ENCODE peak calls at places on chromosomes 11 and 22, in four cellular contexts. One of them, this sample, is unnamed.
A peak's percentile ranks its signal among the peaks of the same experiment; 100 is the strongest.

GRCh38 chr11:66986178-66986545 is 11.1 kb downstream of the C11orf86 start:
- DNase-seq in GM23248: no peak
- DNase-seq in left lung: no peak
- DNase-seq in PC-3: no peak
- DNase-seq in this sample: no peak

GRCh38 chr22:31272522-31273446 is 19.5 kb downstream of the PIK3IP1 start:
- DNase-seq in left lung: no peak
- DNase-seq in PC-3: peak; percentile 66
- DNase-seq in GM23248: peak; percentile 79
- DNase-seq in this sample: no peak

GRCh38 chr11:65962136-65962564 is 616 bp downstream of the SART1 start:
- DNase-seq in PC-3: no peak
- DNase-seq in GM23248: no peak
- DNase-seq in left lung: no peak
- DNase-seq in this sample: no peak

GRCh38 chr22:50696799-50697561 is 24.4 kb downstream of the SHANK3 start:
- DNase-seq in left lung: peak; percentile 80
- DNase-seq in PC-3: peak; percentile 8
- DNase-seq in GM23248: peak; percentile 65
- DNase-seq in this sample: no peak

GRCh38 chr11:120956710-120957500 is 67.0 kb upstream of the TBCEL start:
- DNase-seq in PC-3: no peak
- DNase-seq in GM23248: no peak
- DNase-seq in left lung: no peak
- DNase-seq in this sample: no peak

GRCh38 chr11:8032122-8032521 is 45.0 kb downstream of the EIF3F start:
- DNase-seq in left lung: no peak
- DNase-seq in GM23248: no peak
- DNase-seq in PC-3: no peak
- DNase-seq in this sample: no peak

GRCh38 chr11:63611395-63611747 is 2.9 kb downstream of the PLAAT3 start:
- DNase-seq in GM23248: no peak
- DNase-seq in PC-3: no peak
- DNase-seq in left lung: no peak
- DNase-seq in this sample: no peak

GRCh38 chr11:36312593-36312990 is 16.5 kb downstream of the PRR5L start:
- DNase-seq in PC-3: peak; percentile 90
- DNase-seq in left lung: no peak
- DNase-seq in GM23248: peak; percentile 43
- DNase-seq in this sample: peak; percentile 70

GRCh38 chr22:36274547-36274946 is 21.6 kb downstream of the APOL1 start:
- DNase-seq in GM23248: no peak
- DNase-seq in PC-3: no peak
- DNase-seq in left lung: peak; percentile 34
- DNase-seq in this sample: no peak

GRCh38 chr11:109728056-109728455 is 306.1 kb downstream of the C11orf87 start:
- DNase-seq in left lung: no peak
- DNase-seq in GM23248: no peak
- DNase-seq in PC-3: peak; percentile 94
- DNase-seq in this sample: no peak

GRCh38 chr22:42863349-42863911 is 6.4 kb upstream of the ARFGAP3 start:
- DNase-seq in GM23248: peak; percentile 68
- DNase-seq in left lung: no peak
- DNase-seq in PC-3: peak; percentile 72
- DNase-seq in this sample: no peak

GRCh38 chr11:11985954-11986949 is 22.2 kb downstream of the DKK3 start:
- DNase-seq in GM23248: peak; percentile 44
- DNase-seq in PC-3: no peak
- DNase-seq in left lung: no peak
- DNase-seq in this sample: no peak

GRCh38 chr22:23829845-23830372 is 8.9 kb downstream of the DERL3 start:
- DNase-seq in left lung: no peak
- DNase-seq in GM23248: peak; percentile 91
- DNase-seq in PC-3: no peak
- DNase-seq in this sample: peak; percentile 82

GRCh38 chr11:74033046-74033445 is 24.2 kb upstream of the UCP3 start:
- DNase-seq in GM23248: no peak
- DNase-seq in left lung: no peak
- DNase-seq in PC-3: no peak
- DNase-seq in this sample: no peak

GRCh38 chr11:132704796-132705375 is 827.4 kb downstream of the OPCML start:
- DNase-seq in PC-3: no peak
- DNase-seq in GM23248: no peak
- DNase-seq in left lung: no peak
- DNase-seq in this sample: no peak

GRCh38 chr11:36564376-36565032 is 3.3 kb upstream of the RAG1 start:
- DNase-seq in GM23248: peak; percentile 81
- DNase-seq in left lung: no peak
- DNase-seq in PC-3: peak; percentile 69
- DNase-seq in this sample: no peak

GRCh38 chr22:35642305-35642741 is 5.9 kb upstream of the APOL6 start:
- DNase-seq in left lung: no peak
- DNase-seq in PC-3: no peak
- DNase-seq in GM23248: peak; percentile 65
- DNase-seq in this sample: no peak

GRCh38 chr22:37696657-37697539 is at the start of gene TRIOBP:
- DNase-seq in left lung: peak; percentile 99
- DNase-seq in PC-3: peak; percentile 93
- DNase-seq in GM23248: peak; percentile 98
- DNase-seq in this sample: peak; percentile 71

GRCh38 chr11:116694815-116695590 is 77.8 kb downstream of the BUD13 start:
- DNase-seq in GM23248: no peak
- DNase-seq in PC-3: peak; percentile 89
- DNase-seq in left lung: no peak
- DNase-seq in this sample: no peak
- H3K27me3 ChIP-seq in GM23248: no peaks in the 10 kb centered on the region
- H3K27me3 ChIP-seq in PC-3: no peaks in the 10 kb centered on the region
- H3K27me3 ChIP-seq in left lung: peaks cover 42% of the 10 kb centered on the region
- H3K27me3 ChIP-seq in this sample: peaks cover 2% of the 10 kb centered on the region

GRCh38 chr22:40105755-40106154 is 72.0 kb upstream of the TNRC6B start:
- DNase-seq in left lung: no peak
- DNase-seq in GM23248: no peak
- DNase-seq in PC-3: no peak
- DNase-seq in this sample: no peak

GRCh38 chr22:40107244-40107643 is 70.5 kb upstream of the TNRC6B start:
- DNase-seq in PC-3: no peak
- DNase-seq in GM23248: peak; percentile 41
- DNase-seq in left lung: no peak
- DNase-seq in this sample: no peak

DNA sequence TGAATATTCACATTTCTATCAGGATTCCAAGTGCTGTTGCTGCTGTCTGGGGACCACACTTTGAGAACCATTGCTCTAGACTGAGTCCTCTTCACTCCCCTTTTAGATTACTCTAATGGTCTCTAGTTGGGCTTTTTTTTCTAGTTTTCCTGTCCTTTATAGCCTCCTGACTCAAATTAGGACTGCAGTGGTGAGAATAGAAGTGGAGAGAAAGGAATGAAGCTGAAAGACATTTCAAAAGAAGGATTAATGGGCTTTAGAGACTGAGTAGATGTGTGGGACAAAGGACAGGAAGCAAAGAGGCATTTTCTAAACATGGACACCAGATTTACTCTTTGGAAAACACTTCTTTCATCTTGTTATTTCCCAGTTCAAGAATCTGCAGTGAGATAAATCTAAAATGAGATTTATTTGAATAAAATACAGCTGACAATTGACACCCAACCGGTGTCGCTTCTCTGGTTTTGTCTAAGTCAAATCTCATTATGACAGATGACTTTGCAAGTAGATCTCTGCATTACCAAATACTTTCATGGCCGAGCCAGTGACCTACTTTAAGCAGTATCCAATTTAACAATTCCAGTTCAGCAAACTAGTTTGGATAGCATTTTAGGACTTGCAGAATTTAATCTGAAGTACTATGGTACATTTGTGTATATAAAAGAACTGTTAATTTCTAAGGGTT is 76.2 kb upstream of the TNRC6B start:
- DNase-seq in PC-3: no peak
- DNase-seq in GM23248: no peak
- DNase-seq in left lung: no peak
- DNase-seq in this sample: no peak
- H3K4me3 ChIP-seq in PC-3: no peak overlapping the region
- H3K4me3 ChIP-seq in GM23248: no peak overlapping the region
- H3K4me3 ChIP-seq in left lung: no peak overlapping the region
- H3K4me3 ChIP-seq in this sample: no peak overlapping the region

DNA sequence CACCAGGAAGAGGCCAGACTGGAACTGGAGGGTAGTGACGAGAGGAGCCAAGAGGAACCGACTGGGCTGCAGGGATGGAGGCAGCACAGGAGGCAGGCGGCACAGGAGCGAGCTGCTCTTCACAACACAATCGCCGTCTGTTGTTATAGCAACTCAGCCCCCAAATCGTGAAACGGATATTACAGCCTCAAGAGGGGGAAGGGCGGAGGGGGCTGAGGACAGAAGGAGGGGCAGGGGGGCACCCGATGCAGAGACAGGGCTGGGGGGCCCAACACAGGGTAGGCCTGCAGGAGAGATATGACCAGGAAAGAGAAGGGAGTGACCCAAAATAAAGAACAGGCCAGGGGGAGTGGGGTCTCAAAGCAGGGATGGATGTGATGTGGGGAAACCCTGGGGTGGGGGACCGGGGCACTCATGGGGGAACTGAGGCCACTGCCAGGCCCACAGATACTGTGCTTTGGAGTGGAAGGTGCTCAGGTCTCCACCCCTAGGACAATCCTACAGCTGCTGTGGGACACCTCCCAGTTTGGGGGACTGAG is 2.7 kb upstream of the NRXN2 start:
- DNase-seq in left lung: no peak
- DNase-seq in PC-3: no peak
- DNase-seq in GM23248: no peak
- DNase-seq in this sample: no peak
- H3K27me3 ChIP-seq in left lung: peaks cover 30% of the 10 kb centered on the region
- H3K27me3 ChIP-seq in PC-3: peaks cover 15% of the 10 kb centered on the region
- H3K27me3 ChIP-seq in GM23248: peaks cover 9% of the 10 kb centered on the region
- H3K27me3 ChIP-seq in this sample: peaks cover 30% of the 10 kb centered on the region

GRCh38 chr22:19143212-19143611 is 1.2 kb downstream of the ESS2 start:
- DNase-seq in left lung: no peak
- DNase-seq in PC-3: no peak
- DNase-seq in GM23248: no peak
- DNase-seq in this sample: no peak
- H3K4me3 ChIP-seq in left lung: peak overlapping the region; percentile 86
- H3K4me3 ChIP-seq in PC-3: peak overlapping the region; percentile 100
- H3K4me3 ChIP-seq in GM23248: peak overlapping the region; percentile 99
- H3K4me3 ChIP-seq in this sample: no peak overlapping the region

DNA sequence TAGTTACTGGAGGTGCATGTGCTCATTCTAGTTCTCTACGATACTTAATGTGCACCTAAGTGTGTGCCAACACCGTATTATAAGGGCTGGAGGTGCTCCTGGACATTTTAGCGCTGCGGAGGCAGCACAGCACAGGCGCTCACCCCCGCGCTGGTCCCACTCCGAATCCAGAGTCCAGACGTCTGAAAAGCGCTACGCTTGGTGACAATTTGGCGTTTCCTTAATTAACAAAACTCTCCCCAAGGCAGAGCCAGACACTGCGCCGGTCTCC is 1.3 kb downstream of the WT1 start:
- DNase-seq in left lung: no peak
- DNase-seq in PC-3: no peak
- DNase-seq in GM23248: no peak
- DNase-seq in this sample: no peak
- H3K27me3 ChIP-seq in left lung: peaks cover 100% of the 10 kb centered on the region
- H3K27me3 ChIP-seq in PC-3: no peaks in the 10 kb centered on the region
- H3K27me3 ChIP-seq in GM23248: peaks cover 98% of the 10 kb centered on the region
- H3K27me3 ChIP-seq in this sample: peaks cover 76% of the 10 kb centered on the region

This sample was measured in BJ.